ENCODE peak calls at places on chromosome 16, in five cellular contexts. One of them, this sample, is unnamed.

GRCh38 chr16:90031931-90032663 is 12.8 kb upstream of the DBNDD1 start:
- DNase-seq in A549: no peak
- DNase-seq in WTC11: no peak
- DNase-seq in K562: peak; percentile 35
- DNase-seq in HepG2: no peak
- DNase-seq in this sample: peak; percentile 48

GRCh38 chr16:67240506-67240905 is 6.8 kb downstream of the FHOD1 start:
- DNase-seq in A549: no peak
- DNase-seq in WTC11: no peak
- DNase-seq in K562: no peak
- DNase-seq in HepG2: no peak
- DNase-seq in this sample: peak; percentile 48

GRCh38 chr16:46715769-46716305 is 26.4 kb downstream of the ORC6 start:
- DNase-seq in A549: no peak
- DNase-seq in WTC11: no peak
- DNase-seq in K562: no peak
- DNase-seq in HepG2: no peak
- DNase-seq in this sample: no peak

GRCh38 chr16:1773703-1774455 is 945 bp upstream of the MRPS34 start:
- DNase-seq in A549: no peak
- DNase-seq in WTC11: no peak
- DNase-seq in K562: no peak
- DNase-seq in HepG2: no peak
- DNase-seq in this sample: peak; percentile 24

GRCh38 chr16:79988089-79988488 is 387.6 kb upstream of the MAF start:
- DNase-seq in A549: no peak
- DNase-seq in WTC11: no peak
- DNase-seq in K562: no peak
- DNase-seq in HepG2: no peak
- DNase-seq in this sample: no peak

GRCh38 chr16:21260870-21261791 is 17.0 kb downstream of the CRYM start:
- DNase-seq in A549: peak; percentile 94
- DNase-seq in WTC11: no peak
- DNase-seq in K562: peak; percentile 90
- DNase-seq in HepG2: peak; percentile 99
- DNase-seq in this sample: peak; percentile 94

GRCh38 chr16:66382966-66383299 is 16.4 kb downstream of the CDH5 start:
- DNase-seq in A549: peak; percentile 58
- DNase-seq in WTC11: no peak
- DNase-seq in K562: no peak
- DNase-seq in HepG2: peak; percentile 41
- DNase-seq in this sample: peak; percentile 93

GRCh38 chr16:2786061-2786825 is 1.1 kb downstream of the PRSS33 start:
- DNase-seq in A549: no peak
- DNase-seq in WTC11: no peak
- DNase-seq in K562: no peak
- DNase-seq in HepG2: no peak
- DNase-seq in this sample: no peak

GRCh38 chr16:75225092-75225491 is 6.3 kb downstream of the CTRB1 start:
- DNase-seq in A549: no peak
- DNase-seq in WTC11: no peak
- DNase-seq in K562: no peak
- DNase-seq in HepG2: no peak
- DNase-seq in this sample: peak; percentile 26

GRCh38 chr16:19929062-19929511 is 44.4 kb upstream of the GPRC5B start:
- DNase-seq in A549: no peak
- DNase-seq in WTC11: no peak
- DNase-seq in K562: no peak
- DNase-seq in HepG2: no peak
- DNase-seq in this sample: no peak

GRCh38 chr16:79100456-79100855 is 500.1 kb downstream of the MAF start:
- DNase-seq in A549: no peak
- DNase-seq in WTC11: no peak
- DNase-seq in K562: no peak
- DNase-seq in HepG2: no peak
- DNase-seq in this sample: no peak

GRCh38 chr16:68902376-68903345 is 59.3 kb downstream of the TANGO6 start:
- DNase-seq in A549: peak; percentile 58
- DNase-seq in WTC11: peak; percentile 54
- DNase-seq in K562: peak; percentile 48
- DNase-seq in HepG2: peak; percentile 63
- DNase-seq in this sample: peak; percentile 63

GRCh38 chr16:67055712-67056487 is 27.0 kb downstream of the CBFB start:
- DNase-seq in A549: peak; percentile 36
- DNase-seq in WTC11: no peak
- DNase-seq in K562: peak; percentile 39
- DNase-seq in HepG2: peak; percentile 29
- DNase-seq in this sample: peak; percentile 99

GRCh38 chr16:3819741-3820724 is 60.5 kb downstream of the CREBBP start:
- DNase-seq in A549: peak; percentile 31
- DNase-seq in WTC11: no peak
- DNase-seq in K562: peak; percentile 31
- DNase-seq in HepG2: no peak
- DNase-seq in this sample: peak; percentile 97

GRCh38 chr16:66695935-66696668 is 441 bp downstream of the CMTM4 start:
- DNase-seq in A549: peak; percentile 36
- DNase-seq in WTC11: peak; percentile 61
- DNase-seq in K562: peak; percentile 56
- DNase-seq in HepG2: no peak
- DNase-seq in this sample: no peak

GRCh38 chr16:1258906-1259759 is 3.3 kb downstream of the TPSD1 start:
- DNase-seq in A549: no peak
- DNase-seq in WTC11: no peak
- DNase-seq in K562: no peak
- DNase-seq in HepG2: no peak
- DNase-seq in this sample: no peak

GRCh38 chr16:51807551-51807950 is 656.5 kb upstream of the SALL1 start:
- DNase-seq in A549: no peak
- DNase-seq in WTC11: no peak
- DNase-seq in K562: no peak
- DNase-seq in HepG2: no peak
- DNase-seq in this sample: no peak

GRCh38 chr16:30758988-30759461 is 2.8 kb downstream of the CFAP119 start:
- DNase-seq in A549: no peak
- DNase-seq in WTC11: no peak
- DNase-seq in K562: no peak
- DNase-seq in HepG2: no peak
- DNase-seq in this sample: no peak

GRCh38 chr16:970766-971581 is at the start of gene LMF1:
- DNase-seq in A549: peak; percentile 90
- DNase-seq in WTC11: peak; percentile 94
- DNase-seq in K562: peak; percentile 99
- DNase-seq in HepG2: peak; percentile 81
- DNase-seq in this sample: peak; percentile 79

GRCh38 chr16:88102597-88102996 is 151.4 kb downstream of the BANP start:
- DNase-seq in A549: no peak
- DNase-seq in WTC11: no peak
- DNase-seq in K562: no peak
- DNase-seq in HepG2: no peak
- DNase-seq in this sample: no peak

GRCh38 chr16:2973081-2973480 is 3.9 kb downstream of the PAQR4 start:
- DNase-seq in A549: no peak
- DNase-seq in WTC11: no peak
- DNase-seq in K562: no peak
- DNase-seq in HepG2: no peak
- DNase-seq in this sample: no peak

GRCh38 chr16:57533618-57534336 is 2.6 kb downstream of the CCDC102A start:
- DNase-seq in A549: no peak
- DNase-seq in WTC11: peak; percentile 5
- DNase-seq in K562: peak; percentile 6
- DNase-seq in HepG2: no peak
- DNase-seq in this sample: no peak

GRCh38 chr16:49637933-49638695 is 217.8 kb downstream of the ZNF423 start:
- DNase-seq in A549: no peak
- DNase-seq in WTC11: no peak
- DNase-seq in K562: no peak
- DNase-seq in HepG2: no peak
- DNase-seq in this sample: no peak

GRCh38 chr16:49638696-49639629 is 216.9 kb downstream of the ZNF423 start:
- DNase-seq in A549: no peak
- DNase-seq in WTC11: no peak
- DNase-seq in K562: no peak
- DNase-seq in HepG2: no peak
- DNase-seq in this sample: peak; percentile 12

GRCh38 chr16:49641250-49641649 is 214.7 kb downstream of the ZNF423 start:
- DNase-seq in A549: no peak
- DNase-seq in WTC11: no peak
- DNase-seq in K562: no peak
- DNase-seq in HepG2: no peak
- DNase-seq in this sample: no peak

GRCh38 chr16:49640606-49641005 is 215.3 kb downstream of the ZNF423 start:
- DNase-seq in A549: no peak
- DNase-seq in WTC11: no peak
- DNase-seq in K562: no peak
- DNase-seq in HepG2: no peak
- DNase-seq in this sample: no peak

GRCh38 chr16:49639739-49640388 is 216.0 kb downstream of the ZNF423 start:
- DNase-seq in A549: no peak
- DNase-seq in WTC11: peak; percentile 51
- DNase-seq in K562: no peak
- DNase-seq in HepG2: peak; percentile 56
- DNase-seq in this sample: peak; percentile 77
- TF ChIP-seq USF2 in A549: no peak
- TF ChIP-seq USF2 in WTC11: no peak
- TF ChIP-seq USF2 in K562: no peak
- TF ChIP-seq USF2 in HepG2: no peak
- TF ChIP-seq USF2 in this sample: no peak

DNA sequence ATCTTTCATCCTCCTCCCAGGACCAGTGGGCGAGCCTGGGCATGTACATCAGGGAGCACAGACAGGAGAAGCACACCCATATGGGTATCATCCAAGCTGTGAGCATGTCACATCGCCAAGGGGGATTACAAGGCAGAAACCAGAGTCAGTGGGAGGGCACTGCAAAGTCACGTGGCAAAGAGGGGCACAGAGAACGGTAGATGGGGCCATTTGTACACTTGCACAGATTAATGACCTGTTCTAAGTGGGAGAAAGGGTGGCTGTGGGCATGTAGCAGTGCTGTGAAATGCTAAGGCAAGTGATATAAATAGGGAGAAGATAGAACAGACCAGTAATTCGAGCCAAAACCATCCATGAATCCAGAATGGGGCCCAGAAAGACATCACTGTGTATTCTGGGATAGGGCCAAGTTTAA is 265.0 kb downstream of the CPPED1 start:
- DNase-seq in A549: no peak
- DNase-seq in WTC11: no peak
- DNase-seq in K562: no peak
- DNase-seq in HepG2: no peak
- DNase-seq in this sample: no peak
- TF ChIP-seq USF2 in A549: no peak
- TF ChIP-seq USF2 in WTC11: no peak
- TF ChIP-seq USF2 in K562: peak; percentile 16
- TF ChIP-seq USF2 in HepG2: no peak
- TF ChIP-seq USF2 in this sample: no peak

DNA sequence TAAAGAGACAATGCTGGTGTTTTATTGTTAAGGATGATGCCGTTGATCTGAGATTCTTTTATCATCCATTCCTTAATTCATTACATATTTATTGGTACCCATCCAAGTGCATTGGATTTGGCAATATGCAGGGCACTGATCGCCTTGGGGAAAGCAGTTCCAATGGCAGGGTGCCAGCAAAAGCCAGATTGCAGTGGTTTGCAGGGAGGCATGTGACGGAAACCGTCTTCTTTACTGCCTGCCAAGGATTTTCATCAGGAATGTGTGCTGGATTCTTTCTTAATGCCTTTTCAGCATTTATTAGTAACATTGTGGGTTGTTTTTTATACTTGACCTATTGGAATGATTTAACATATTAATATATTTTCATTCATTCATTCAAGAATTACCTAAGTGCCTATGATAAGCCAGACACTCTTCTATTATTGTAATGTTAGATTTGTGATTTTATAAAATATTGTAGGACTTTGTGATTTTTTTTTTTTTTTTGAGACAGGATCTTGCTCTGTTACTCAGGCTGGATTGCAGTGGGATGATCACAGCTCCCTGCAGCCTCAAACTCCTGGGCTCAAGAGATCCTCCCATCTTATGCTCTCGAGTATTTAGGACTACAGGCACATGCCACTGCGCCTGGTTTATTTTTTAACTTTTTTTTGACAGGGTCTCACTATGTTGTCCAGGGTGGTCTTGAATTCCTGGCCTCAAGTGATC is 93.4 kb upstream of the TNRC6A start:
- DNase-seq in A549: peak; percentile 84
- DNase-seq in WTC11: no peak
- DNase-seq in K562: no peak
- DNase-seq in HepG2: no peak
- DNase-seq in this sample: peak; percentile 91
- TF ChIP-seq USF2 in A549: peak; percentile 28
- TF ChIP-seq USF2 in WTC11: no peak
- TF ChIP-seq USF2 in K562: no peak
- TF ChIP-seq USF2 in HepG2: no peak
- TF ChIP-seq USF2 in this sample: peak; percentile 71

GRCh38 chr16:85584989-85585388 is 28.1 kb upstream of the GSE1 start:
- DNase-seq in A549: no peak
- DNase-seq in WTC11: no peak
- DNase-seq in K562: no peak
- DNase-seq in HepG2: no peak
- DNase-seq in this sample: no peak

GRCh38 chr16:85582177-85582888 is 30.8 kb upstream of the GSE1 start:
- DNase-seq in A549: no peak
- DNase-seq in WTC11: no peak
- DNase-seq in K562: no peak
- DNase-seq in HepG2: no peak
- DNase-seq in this sample: no peak

GRCh38 chr16:85585762-85586161 is 27.4 kb upstream of the GSE1 start:
- DNase-seq in A549: no peak
- DNase-seq in WTC11: no peak
- DNase-seq in K562: no peak
- DNase-seq in HepG2: no peak
- DNase-seq in this sample: no peak

GRCh38 chr16:85584192-85584757 is 28.8 kb upstream of the GSE1 start:
- DNase-seq in A549: no peak
- DNase-seq in WTC11: no peak
- DNase-seq in K562: no peak
- DNase-seq in HepG2: no peak
- DNase-seq in this sample: no peak

DNA sequence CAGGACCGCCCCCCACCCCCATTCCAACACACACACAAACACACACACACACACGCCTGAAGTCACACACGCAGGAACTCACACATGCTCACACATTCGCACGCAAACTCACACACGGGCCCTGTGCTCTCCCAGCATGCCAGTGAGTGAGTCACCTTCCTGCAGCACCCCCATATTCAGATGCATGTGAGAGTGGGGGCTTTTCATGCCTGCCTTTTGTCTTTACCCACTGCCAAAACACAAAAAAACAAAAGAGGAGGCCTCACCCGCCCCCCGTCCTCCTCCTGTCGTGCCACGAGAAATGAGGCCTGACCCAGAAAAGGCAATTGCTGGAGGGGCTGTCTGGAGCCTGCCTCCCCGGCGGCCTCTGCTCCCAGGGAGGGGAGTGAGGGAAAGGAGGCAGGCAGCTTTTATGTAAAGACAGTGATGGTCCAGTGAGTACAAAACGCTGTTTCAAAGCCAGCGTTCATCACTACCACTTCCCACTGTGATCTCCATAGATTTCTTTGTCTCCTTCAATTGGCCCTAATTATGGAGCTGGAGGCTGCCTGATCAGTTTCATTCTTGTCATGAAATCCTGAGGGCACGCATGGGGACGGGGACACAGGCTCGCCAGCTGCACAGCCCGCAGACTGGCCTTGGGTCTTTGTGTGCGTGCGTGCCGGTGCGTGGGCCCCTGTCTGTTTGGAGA is 29.5 kb upstream of the GSE1 start:
- DNase-seq in A549: no peak
- DNase-seq in WTC11: no peak
- DNase-seq in K562: no peak
- DNase-seq in HepG2: no peak
- DNase-seq in this sample: peak; percentile 95
- TF ChIP-seq USF2 in A549: no peak
- TF ChIP-seq USF2 in WTC11: no peak
- TF ChIP-seq USF2 in K562: no peak
- TF ChIP-seq USF2 in HepG2: no peak
- TF ChIP-seq USF2 in this sample: no peak

This sample was measured in IMR-90.